ENCODE peak calls at places on chromosomes 2 and 18, in six cellular contexts. One of them, this sample, is unnamed.

GRCh38 chr18:35457140-35457704 is 40.5 kb downstream of the INO80C start:
- DNase-seq in HCT116: no peak
- DNase-seq in K562: no peak
- DNase-seq in GM12878: no peak
- DNase-seq in H1: no peak
- DNase-seq in HepG2: no peak
- DNase-seq in this sample: no peak

GRCh38 chr2:176096243-176096985 is 3.2 kb upstream of the HOXD12 start:
- DNase-seq in HCT116: no peak
- DNase-seq in K562: no peak
- DNase-seq in GM12878: no peak
- DNase-seq in H1: no peak
- DNase-seq in HepG2: no peak
- DNase-seq in this sample: no peak

GRCh38 chr2:24885221-24886113 is 34.6 kb downstream of the ADCY3 start:
- DNase-seq in HCT116: no peak
- DNase-seq in K562: no peak
- DNase-seq in GM12878: no peak
- DNase-seq in H1: no peak
- DNase-seq in HepG2: no peak
- DNase-seq in this sample: no peak

GRCh38 chr2:47501374-47502200 is 98.6 kb downstream of the MSH2 start:
- DNase-seq in HCT116: no peak
- DNase-seq in K562: no peak
- DNase-seq in GM12878: no peak
- DNase-seq in H1: no peak
- DNase-seq in HepG2: no peak
- DNase-seq in this sample: no peak

GRCh38 chr2:133314761-133315160 is 253.5 kb downstream of the NCKAP5 start:
- DNase-seq in HCT116: no peak
- DNase-seq in K562: no peak
- DNase-seq in GM12878: no peak
- DNase-seq in H1: no peak
- DNase-seq in HepG2: no peak
- DNase-seq in this sample: peak; percentile 36

GRCh38 chr2:36785179-36785795 is 88.8 kb downstream of the VIT start:
- DNase-seq in HCT116: peak; percentile 62
- DNase-seq in K562: peak; percentile 76
- DNase-seq in GM12878: no peak
- DNase-seq in H1: peak; percentile 69
- DNase-seq in HepG2: peak; percentile 65
- DNase-seq in this sample: peak; percentile 71

GRCh38 chr18:75088622-75089211 is 120.2 kb downstream of the PTGR3 start:
- DNase-seq in HCT116: no peak
- DNase-seq in K562: no peak
- DNase-seq in GM12878: no peak
- DNase-seq in H1: no peak
- DNase-seq in HepG2: no peak
- DNase-seq in this sample: no peak

GRCh38 chr2:196318517-196319377 is 147.4 kb upstream of the STK17B start:
- DNase-seq in HCT116: no peak
- DNase-seq in K562: no peak
- DNase-seq in GM12878: no peak
- DNase-seq in H1: no peak
- DNase-seq in HepG2: no peak
- DNase-seq in this sample: no peak

GRCh38 chr2:105329197-105329554 is 359 bp downstream of the TGFBRAP1 start:
- DNase-seq in HCT116: no peak
- DNase-seq in K562: no peak
- DNase-seq in GM12878: no peak
- DNase-seq in H1: no peak
- DNase-seq in HepG2: peak; percentile 22
- DNase-seq in this sample: no peak

DNA sequence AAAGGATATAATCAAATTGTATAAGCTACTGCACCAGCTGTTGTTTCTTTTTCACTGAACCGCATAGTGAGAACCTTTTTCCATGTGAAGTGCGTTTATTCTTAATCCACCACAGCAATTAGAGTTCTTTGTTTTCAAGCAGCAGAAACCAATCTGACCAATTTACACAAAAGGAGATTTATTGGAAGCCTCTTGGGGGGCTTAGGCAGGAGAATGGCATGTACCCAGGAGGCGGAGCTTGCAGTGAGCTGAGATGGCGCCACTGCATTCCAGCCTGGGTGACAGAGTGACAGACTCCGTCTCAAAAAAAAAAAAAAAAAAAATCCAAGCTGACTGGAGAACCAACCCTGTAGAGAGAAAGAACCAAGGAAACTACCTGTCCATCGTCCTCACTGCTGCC is 10.0 kb downstream of the ADNP2 start:
- DNase-seq in HCT116: no peak
- DNase-seq in K562: no peak
- DNase-seq in GM12878: no peak
- DNase-seq in H1: no peak
- DNase-seq in HepG2: no peak
- DNase-seq in this sample: no peak
- TF ChIP-seq ZNF274 in HCT116: no peak
- TF ChIP-seq ZNF274 in K562: no peak
- TF ChIP-seq ZNF274 in GM12878: no peak
- TF ChIP-seq ZNF274 in H1: no peak
- TF ChIP-seq ZNF274 in HepG2: no peak
- TF ChIP-seq ZNF274 in this sample: no peak

GRCh38 chr2:160054984-160055725 is 7.3 kb downstream of the PLA2R1 start:
- DNase-seq in HCT116: no peak
- DNase-seq in K562: no peak
- DNase-seq in GM12878: no peak
- DNase-seq in H1: peak; percentile 67
- DNase-seq in HepG2: no peak
- DNase-seq in this sample: peak; percentile 86
- TF ChIP-seq ZNF274 in HCT116: no peak
- TF ChIP-seq ZNF274 in K562: no peak
- TF ChIP-seq ZNF274 in GM12878: no peak
- TF ChIP-seq ZNF274 in H1: no peak
- TF ChIP-seq ZNF274 in HepG2: no peak
- TF ChIP-seq ZNF274 in this sample: no peak

DNA sequence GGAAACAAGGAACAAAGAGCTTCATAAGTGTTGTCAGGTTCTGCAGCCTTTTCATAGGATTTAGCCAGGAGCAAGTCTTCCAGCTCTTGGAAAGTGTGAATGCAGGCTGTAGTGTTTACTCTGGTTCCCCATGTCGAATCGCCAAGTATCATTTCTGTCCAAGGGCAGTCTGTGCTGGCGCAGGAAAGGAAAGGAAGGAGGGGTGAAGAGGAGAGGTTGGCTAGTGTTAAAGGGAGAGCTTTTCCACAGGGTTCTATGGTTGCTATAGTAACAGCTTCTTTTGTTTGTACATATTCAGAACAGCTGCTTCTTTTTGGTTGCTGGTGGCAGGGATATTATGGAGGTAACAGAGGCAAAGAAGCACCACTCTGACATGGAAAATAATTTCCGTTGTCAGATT is 69.9 kb downstream of the KCNH7 start:
- DNase-seq in HCT116: no peak
- DNase-seq in K562: no peak
- DNase-seq in GM12878: no peak
- DNase-seq in H1: no peak
- DNase-seq in HepG2: no peak
- DNase-seq in this sample: no peak
- TF ChIP-seq ZNF274 in HCT116: no peak
- TF ChIP-seq ZNF274 in K562: no peak
- TF ChIP-seq ZNF274 in GM12878: no peak
- TF ChIP-seq ZNF274 in H1: no peak
- TF ChIP-seq ZNF274 in HepG2: no peak
- TF ChIP-seq ZNF274 in this sample: no peak

GRCh38 chr2:100982431-100982861 is 19.6 kb upstream of the RPL31 start:
- DNase-seq in HCT116: no peak
- DNase-seq in K562: no peak
- DNase-seq in GM12878: no peak
- DNase-seq in H1: no peak
- DNase-seq in HepG2: no peak
- DNase-seq in this sample: no peak
- TF ChIP-seq ZNF274 in HCT116: no peak
- TF ChIP-seq ZNF274 in K562: no peak
- TF ChIP-seq ZNF274 in GM12878: no peak
- TF ChIP-seq ZNF274 in H1: no peak
- TF ChIP-seq ZNF274 in HepG2: no peak
- TF ChIP-seq ZNF274 in this sample: no peak

DNA sequence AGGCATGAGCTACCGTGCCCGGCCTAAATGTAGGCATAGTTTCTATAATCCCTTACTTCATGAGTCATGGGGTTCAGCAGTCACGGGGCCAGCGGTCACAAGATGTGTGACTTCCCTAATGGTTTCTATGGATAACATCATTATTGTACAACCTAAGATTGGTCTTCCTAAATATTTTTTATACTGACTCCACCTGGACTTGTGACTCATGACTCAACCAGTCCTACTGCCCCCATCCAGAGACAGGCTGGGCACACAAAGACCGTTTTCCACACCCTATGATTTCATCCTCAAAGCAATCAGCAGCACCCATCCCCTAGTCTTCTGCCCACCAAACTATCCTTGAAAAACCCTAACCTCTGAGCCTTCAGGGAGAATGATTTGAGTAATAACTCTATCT is 15.9 kb downstream of the FAM210A start:
- DNase-seq in HCT116: peak; percentile 87
- DNase-seq in K562: no peak
- DNase-seq in GM12878: no peak
- DNase-seq in H1: no peak
- DNase-seq in HepG2: no peak
- DNase-seq in this sample: no peak
- TF ChIP-seq ZNF274 in HCT116: no peak
- TF ChIP-seq ZNF274 in K562: no peak
- TF ChIP-seq ZNF274 in GM12878: no peak
- TF ChIP-seq ZNF274 in H1: no peak
- TF ChIP-seq ZNF274 in HepG2: no peak
- TF ChIP-seq ZNF274 in this sample: no peak

DNA sequence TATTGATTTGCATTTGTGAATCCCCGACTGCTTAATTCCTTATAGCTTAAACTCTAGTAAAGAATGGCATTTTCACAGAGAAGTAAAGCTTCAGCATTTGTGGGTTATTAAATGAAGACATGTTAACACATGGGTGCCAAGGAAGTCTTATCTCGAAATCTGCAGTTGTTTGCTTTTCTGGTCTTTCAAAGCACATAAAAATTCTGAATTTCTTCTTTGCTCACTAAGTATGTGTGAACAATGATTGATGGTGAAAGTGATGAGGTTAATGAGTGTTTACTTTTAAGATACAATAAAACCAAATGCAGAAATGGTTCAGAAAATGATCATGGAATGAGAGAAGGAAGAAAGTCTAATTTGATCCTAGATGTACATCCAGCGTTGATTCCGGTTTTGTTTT is 234.6 kb upstream of the RAB12 start:
- DNase-seq in HCT116: no peak
- DNase-seq in K562: no peak
- DNase-seq in GM12878: no peak
- DNase-seq in H1: no peak
- DNase-seq in HepG2: no peak
- DNase-seq in this sample: no peak
- TF ChIP-seq ZNF274 in HCT116: no peak
- TF ChIP-seq ZNF274 in K562: no peak
- TF ChIP-seq ZNF274 in GM12878: no peak
- TF ChIP-seq ZNF274 in H1: no peak
- TF ChIP-seq ZNF274 in HepG2: no peak
- TF ChIP-seq ZNF274 in this sample: no peak